ENCODE peak calls at places on chromosomes 5 and 9, in five cellular contexts. U is GM13976, L is Right ventricle myocardium superior, B is HAP-1, T is nucleus accumbens. F is an unnamed sample.
A peak's percentile ranks its signal among the peaks of the same experiment; 100 is the strongest.

GRCh38 chr5:159737263-159737662 is 179.0 kb upstream of the ADRA1B start:
- DNase-seq in U (no peak), L (no peak), B (no peak), T (no peak), F (no peak)

GRCh38 chr9:88388886-88389617 is 808 bp downstream of the SPIN1 start:
- DNase-seq in U (peak; percentile 76), L (peak; percentile 73), B (peak; percentile 63), T (no peak), F (peak; percentile 50)

GRCh38 chr5:40755093-40755406 is 711 bp downstream of the TTC33 start:
- DNase-seq in U (peak; percentile 79), L (peak; percentile 74), B (peak; percentile 82), T (peak; percentile 40), F (peak; percentile 64)

GRCh38 chr5:136998864-136999263 is 500.3 kb downstream of the SPOCK1 start:
- DNase-seq in U (no peak), L (no peak), B (no peak), T (no peak), F (no peak)

GRCh38 chr9:79573697-79573976 is 1.9 kb downstream of the TLE4 start:
- DNase-seq in U (no peak), L (no peak), B (no peak), T (no peak), F (no peak)

GRCh38 chr9:127170652-127171051 is 48.2 kb upstream of the ANGPTL2 start:
- DNase-seq in U (peak; percentile 58), L (no peak), B (no peak), T (no peak), F (no peak)

GRCh38 chr9:92619601-92620300 is 50.2 kb downstream of the IPPK start:
- DNase-seq in U (no peak), L (no peak), B (no peak), T (no peak), F (no peak)

GRCh38 chr5:167759411-167759821 is 532.0 kb upstream of the WWC1 start:
- DNase-seq in U (no peak), L (no peak), B (no peak), T (no peak), F (no peak)

GRCh38 chr5:171813270-171813669 is 27.7 kb downstream of the SMIM23 start:
- DNase-seq in U (no peak), L (no peak), B (no peak), T (no peak), F (no peak)

GRCh38 chr5:160887780-160888179 is 35.8 kb upstream of the ATP10B start:
- DNase-seq in U (no peak), L (no peak), B (no peak), T (no peak), F (no peak)

GRCh38 chr5:169127431-169127830 is 173.5 kb downstream of the SLIT3 start:
- DNase-seq in U (no peak), L (no peak), B (no peak), T (no peak), F (no peak)

GRCh38 chr9:133120343-133121199 is 469 bp downstream of the RALGDS start:
- DNase-seq in U (no peak), L (no peak), B (no peak), T (peak; percentile 53), F (no peak)

GRCh38 chr5:95951916-95952315 is 9.7 kb downstream of the ELL2 start:
- DNase-seq in U (no peak), L (no peak), B (no peak), T (no peak), F (no peak)

GRCh38 chr5:78518365-78519197 is 130.0 kb downstream of the LHFPL2 start:
- DNase-seq in U (no peak), L (peak; percentile 69), B (no peak), T (no peak), F (no peak)

GRCh38 chr5:103034662-103035392 is 85.1 kb downstream of the GIN1 start:
- DNase-seq in U (no peak), L (peak; percentile 20), B (no peak), T (no peak), F (no peak)

GRCh38 chr9:120928015-120928719 is 1.6 kb upstream of the TRAF1 start:
- DNase-seq in U (no peak), L (peak; percentile 65), B (no peak), T (no peak), F (peak; percentile 48)

GRCh38 chr9:37311938-37312730 is 110.4 kb upstream of the GRHPR start:
- DNase-seq in U (no peak), L (no peak), B (no peak), T (no peak), F (no peak)

GRCh38 chr9:33211695-33212393 is 28.1 kb upstream of the SPINK4 start:
- DNase-seq in U (no peak), L (no peak), B (no peak), T (no peak), F (no peak)

GRCh38 chr5:114658179-114658578 is 296.3 kb downstream of the KCNN2 start:
- DNase-seq in U (no peak), L (no peak), B (no peak), T (no peak), F (no peak)

GRCh38 chr5:76273491-76273890 is 129.6 kb upstream of the IQGAP2 start:
- DNase-seq in U (no peak), L (no peak), B (no peak), T (no peak), F (no peak)

GRCh38 chr5:76870046-76870445 is 20.2 kb downstream of the S100Z start:
- DNase-seq in U (no peak), L (no peak), B (no peak), T (no peak), F (no peak)

F was measured in T-helper 2 cell treated with Interferon-gamma antibody and Interleukin-4, amounts not matched to agents 5 μg/mL and 100 μg/mL, for 36 hours.